ENCODE peak calls at places on chromosomes 11 and 22, in seven cellular contexts. I is activated CD4-positive, alpha-beta T cell treated with anti-CD3 and anti-CD28 coated beads, Interleukin-2, amount 10 ng/mL, durations not matched to agents 7 days and 5 days; F is trophoblast cell; X is Kasumi-1; D is adrenal gland; R is OCI-M1; N is AG04450. G is an unnamed sample.

GRCh38 chr22:45918455-45919370 is 58.2 kb downstream of the WNT7B start:
- DNase-seq in D (no peak), R (peak), N (no peak), X (peak), I (no peak), F (no peak), G (peak)

GRCh38 chr11:47616726-47617416 is 22.7 kb upstream of the C1QTNF4 start:
- DNase-seq in X (peak), I (peak), N (peak), D (peak), F (peak), R (peak), G (no peak)

GRCh38 chr11:90242894-90243416 is 20.1 kb upstream of the CHORDC1 start:
- DNase-seq in R (no peak), D (no peak), F (no peak), N (no peak), I (no peak), X (no peak), G (no peak)

GRCh38 chr11:70326843-70327242 is 56.4 kb downstream of the PPFIA1 start:
- DNase-seq in X (no peak), I (no peak), R (no peak), N (no peak), F (no peak), D (no peak), G (no peak)

GRCh38 chr11:20047755-20048154 is 112.5 kb downstream of the DBX1 start:
- DNase-seq in F (peak), R (no peak), I (no peak), N (no peak), D (no peak), X (no peak), G (no peak)

GRCh38 chr11:121091492-121092179 is 9.4 kb upstream of the TECTA start:
- DNase-seq in F (peak), X (peak), N (no peak), I (no peak), R (peak), D (no peak), G (no peak)

GRCh38 chr11:111788464-111788863 is 22.3 kb upstream of the PPP2R1B start:
- DNase-seq in X (no peak), D (no peak), R (no peak), F (no peak), I (no peak), N (no peak), G (no peak)

GRCh38 chr22:39546889-39547586 is 14.5 kb upstream of the RPS19BP1 start:
- DNase-seq in D (no peak), I (no peak), N (no peak), F (no peak), X (peak), R (peak), G (no peak)

GRCh38 chr11:15123849-15124248 is 9.1 kb downstream of the INSC start:
- DNase-seq in R (no peak), N (peak), X (no peak), F (peak), I (no peak), D (no peak), G (no peak)

GRCh38 chr22:22578702-22579424 is 19.8 kb upstream of the PRAME start:
- DNase-seq in F (no peak), I (no peak), X (no peak), D (peak), R (no peak), N (no peak), G (no peak)

GRCh38 chr22:36384766-36385400 is 2.9 kb downstream of the MYH9 start:
- DNase-seq in N (no peak), I (peak), X (peak), F (no peak), D (no peak), R (peak), G (no peak)

GRCh38 chr11:69296890-69297224 is 2.9 kb downstream of the MYEOV start:
- DNase-seq in F (no peak), R (no peak), I (peak), D (peak), X (no peak), N (no peak), G (no peak)

GRCh38 chr22:26550498-26551033 is 38.3 kb upstream of the TFIP11 start:
- DNase-seq in R (no peak), X (no peak), N (peak), I (no peak), F (no peak), D (peak), G (peak)

GRCh38 chr11:57277845-57278720 is 41.0 kb upstream of the APLNR start:
- DNase-seq in I (peak), D (peak), X (peak), F (peak), R (peak), N (peak), G (peak)

GRCh38 chr22:49380095-49380827 is 447.4 kb downstream of the BRD1 start:
- DNase-seq in N (no peak), F (no peak), D (no peak), X (no peak), R (no peak), I (no peak), G (no peak)

GRCh38 chr11:128859563-128860441 is 7.3 kb downstream of the KCNJ1 start:
- DNase-seq in N (no peak), F (peak), D (peak), I (peak), X (peak), R (peak), G (peak)

GRCh38 chr11:112260490-112260889 is at the start of gene PLET1:
- DNase-seq in N (no peak), X (no peak), D (no peak), R (no peak), F (no peak), I (no peak), G (no peak)

GRCh38 chr22:40491990-40492631 is 121.7 kb downstream of the SGSM3 start:
- DNase-seq in F (peak), I (no peak), R (peak), D (no peak), X (peak), N (no peak), G (no peak)

GRCh38 chr22:26845016-26845728 is 187.8 kb downstream of the MIAT start:
- DNase-seq in D (no peak), I (no peak), R (peak), N (no peak), F (peak), X (peak), G (no peak)

GRCh38 chr11:119116235-119116594 is 5.2 kb upstream of the HINFP start:
- DNase-seq in N (no peak), I (no peak), X (no peak), F (no peak), R (no peak), D (no peak), G (no peak)

GRCh38 chr11:1785749-1786261 is 22.1 kb upstream of the CTSD start:
- DNase-seq in D (peak), N (no peak), X (no peak), F (peak), R (no peak), I (no peak), G (no peak)